ENCODE peak calls at places on chromosomes 5 and 9, in six cellular contexts. C is substantia nigra, H is cardiac muscle cell, I is HT-29, U is epithelial cell of esophagus, E is KBM-7. M is an unnamed sample.

GRCh38 chr9:75979362-75979761 is 88.9 kb downstream of the PCSK5 start:
- DNase-seq in C (no peak), U (peak), E (peak), I (peak), H (peak), M (no peak)

GRCh38 chr9:109166771-109167601 is at the start of gene FRRS1L:
- DNase-seq in H (peak), C (peak), E (no peak), U (no peak), I (no peak), M (no peak)

GRCh38 chr5:167658890-167659289 is 632.6 kb upstream of the WWC1 start:
- DNase-seq in I (no peak), E (no peak), U (no peak), H (no peak), C (no peak), M (no peak)

GRCh38 chr5:159917919-159918487 is 1.7 kb downstream of the ADRA1B start:
- DNase-seq in C (no peak), H (no peak), U (peak), I (no peak), E (no peak), M (no peak)

GRCh38 chr5:50325237-50325832 is 115.8 kb downstream of the EMB start:
- DNase-seq in U (peak), C (no peak), I (peak), E (peak), H (peak), M (no peak)

GRCh38 chr9:19441730-19442129 is 32.9 kb downstream of the ACER2 start:
- DNase-seq in U (no peak), E (no peak), I (no peak), H (no peak), C (no peak), M (no peak)

GRCh38 chr9:71655141-71655540 is 113.2 kb downstream of the CEMIP2 start:
- DNase-seq in U (no peak), H (no peak), E (no peak), I (no peak), C (no peak), M (no peak)

GRCh38 chr9:123727332-123727731 is 202.6 kb downstream of the DENND1A start:
- DNase-seq in E (no peak), I (no peak), H (no peak), C (no peak), U (peak), M (no peak)